ENCODE peak calls at places on chromosome 18, in seven cellular contexts. One of them, this sample, is unnamed.

GRCh38 chr18:76524900-76525698 is 30.1 kb upstream of the ZNF516 start:
- DNase-seq in GF-D8: no peak
- DNase-seq in DND-41: no peak
- DNase-seq in activated naive CD8-positive, alpha-beta T cell treated with anti-CD3 and anti-CD28 coated beads for 36 hours: no peak
- DNase-seq in activated CD8-positive, alpha-beta memory T cell treated with anti-CD3 and anti-CD28 coated beads for 1 hour: no peak
- DNase-seq in cardiac septum: no peak
- DNase-seq in stimulated activated CD4-positive, alpha-beta T cell treated with anti-CD3 and anti-CD28 coated beads, Interleukin-2, amount 100 ng/mL, for 4 hours: no peak
- DNase-seq in this sample: no peak

GRCh38 chr18:42925036-42925435 is 190.4 kb downstream of the RIT2 start:
- DNase-seq in stimulated activated CD4-positive, alpha-beta T cell treated with anti-CD3 and anti-CD28 coated beads, Interleukin-2, amount 100 ng/mL, for 4 hours: no peak
- DNase-seq in activated naive CD8-positive, alpha-beta T cell treated with anti-CD3 and anti-CD28 coated beads for 36 hours: no peak
- DNase-seq in GF-D8: no peak
- DNase-seq in activated CD8-positive, alpha-beta memory T cell treated with anti-CD3 and anti-CD28 coated beads for 1 hour: no peak
- DNase-seq in DND-41: no peak
- DNase-seq in cardiac septum: no peak
- DNase-seq in this sample: no peak

GRCh38 chr18:31680836-31681568 is 3.4 kb downstream of the B4GALT6 start:
- DNase-seq in activated CD8-positive, alpha-beta memory T cell treated with anti-CD3 and anti-CD28 coated beads for 1 hour: no peak
- DNase-seq in DND-41: peak; percentile 33
- DNase-seq in activated naive CD8-positive, alpha-beta T cell treated with anti-CD3 and anti-CD28 coated beads for 36 hours: no peak
- DNase-seq in stimulated activated CD4-positive, alpha-beta T cell treated with anti-CD3 and anti-CD28 coated beads, Interleukin-2, amount 100 ng/mL, for 4 hours: no peak
- DNase-seq in cardiac septum: no peak
- DNase-seq in GF-D8: no peak
- DNase-seq in this sample: peak; percentile 18

GRCh38 chr18:77054606-77055428 is 77.8 kb downstream of the MBP start:
- DNase-seq in cardiac septum: peak; percentile 92
- DNase-seq in activated CD8-positive, alpha-beta memory T cell treated with anti-CD3 and anti-CD28 coated beads for 1 hour: peak; percentile 56
- DNase-seq in GF-D8: peak; percentile 100
- DNase-seq in stimulated activated CD4-positive, alpha-beta T cell treated with anti-CD3 and anti-CD28 coated beads, Interleukin-2, amount 100 ng/mL, for 4 hours: peak; percentile 57
- DNase-seq in activated naive CD8-positive, alpha-beta T cell treated with anti-CD3 and anti-CD28 coated beads for 36 hours: peak; percentile 81
- DNase-seq in DND-41: peak; percentile 96
- DNase-seq in this sample: peak; percentile 97

GRCh38 chr18:66534110-66534509 is 69.8 kb downstream of the CDH19 start:
- DNase-seq in GF-D8: no peak
- DNase-seq in cardiac septum: no peak
- DNase-seq in activated naive CD8-positive, alpha-beta T cell treated with anti-CD3 and anti-CD28 coated beads for 36 hours: no peak
- DNase-seq in DND-41: no peak
- DNase-seq in activated CD8-positive, alpha-beta memory T cell treated with anti-CD3 and anti-CD28 coated beads for 1 hour: no peak
- DNase-seq in stimulated activated CD4-positive, alpha-beta T cell treated with anti-CD3 and anti-CD28 coated beads, Interleukin-2, amount 100 ng/mL, for 4 hours: no peak
- DNase-seq in this sample: no peak

GRCh38 chr18:77013777-77014525 is 118.6 kb downstream of the MBP start:
- DNase-seq in GF-D8: peak; percentile 64
- DNase-seq in stimulated activated CD4-positive, alpha-beta T cell treated with anti-CD3 and anti-CD28 coated beads, Interleukin-2, amount 100 ng/mL, for 4 hours: no peak
- DNase-seq in activated naive CD8-positive, alpha-beta T cell treated with anti-CD3 and anti-CD28 coated beads for 36 hours: no peak
- DNase-seq in cardiac septum: peak; percentile 83
- DNase-seq in activated CD8-positive, alpha-beta memory T cell treated with anti-CD3 and anti-CD28 coated beads for 1 hour: no peak
- DNase-seq in DND-41: no peak
- DNase-seq in this sample: no peak

GRCh38 chr18:58232674-58233073 is 188.6 kb downstream of the NEDD4L start:
- DNase-seq in cardiac septum: no peak
- DNase-seq in activated naive CD8-positive, alpha-beta T cell treated with anti-CD3 and anti-CD28 coated beads for 36 hours: no peak
- DNase-seq in activated CD8-positive, alpha-beta memory T cell treated with anti-CD3 and anti-CD28 coated beads for 1 hour: no peak
- DNase-seq in GF-D8: no peak
- DNase-seq in DND-41: no peak
- DNase-seq in stimulated activated CD4-positive, alpha-beta T cell treated with anti-CD3 and anti-CD28 coated beads, Interleukin-2, amount 100 ng/mL, for 4 hours: no peak
- DNase-seq in this sample: no peak

GRCh38 chr18:25886283-25886682 is 204.1 kb downstream of the SS18 start:
- DNase-seq in DND-41: no peak
- DNase-seq in cardiac septum: no peak
- DNase-seq in activated naive CD8-positive, alpha-beta T cell treated with anti-CD3 and anti-CD28 coated beads for 36 hours: no peak
- DNase-seq in activated CD8-positive, alpha-beta memory T cell treated with anti-CD3 and anti-CD28 coated beads for 1 hour: no peak
- DNase-seq in GF-D8: no peak
- DNase-seq in stimulated activated CD4-positive, alpha-beta T cell treated with anti-CD3 and anti-CD28 coated beads, Interleukin-2, amount 100 ng/mL, for 4 hours: no peak
- DNase-seq in this sample: no peak

GRCh38 chr18:48238206-48238605 is 171.0 kb downstream of the ZBTB7C start:
- DNase-seq in GF-D8: no peak
- DNase-seq in DND-41: no peak
- DNase-seq in stimulated activated CD4-positive, alpha-beta T cell treated with anti-CD3 and anti-CD28 coated beads, Interleukin-2, amount 100 ng/mL, for 4 hours: no peak
- DNase-seq in activated CD8-positive, alpha-beta memory T cell treated with anti-CD3 and anti-CD28 coated beads for 1 hour: no peak
- DNase-seq in activated naive CD8-positive, alpha-beta T cell treated with anti-CD3 and anti-CD28 coated beads for 36 hours: no peak
- DNase-seq in cardiac septum: no peak
- DNase-seq in this sample: no peak

GRCh38 chr18:35141567-35142269 is 99.1 kb upstream of the ZNF397 start:
- DNase-seq in GF-D8: no peak
- DNase-seq in DND-41: no peak
- DNase-seq in cardiac septum: no peak
- DNase-seq in stimulated activated CD4-positive, alpha-beta T cell treated with anti-CD3 and anti-CD28 coated beads, Interleukin-2, amount 100 ng/mL, for 4 hours: no peak
- DNase-seq in activated CD8-positive, alpha-beta memory T cell treated with anti-CD3 and anti-CD28 coated beads for 1 hour: no peak
- DNase-seq in activated naive CD8-positive, alpha-beta T cell treated with anti-CD3 and anti-CD28 coated beads for 36 hours: no peak
- DNase-seq in this sample: no peak

GRCh38 chr18:54742654-54743053 is 85.6 kb upstream of the RAB27B start:
- DNase-seq in activated naive CD8-positive, alpha-beta T cell treated with anti-CD3 and anti-CD28 coated beads for 36 hours: no peak
- DNase-seq in cardiac septum: no peak
- DNase-seq in DND-41: no peak
- DNase-seq in activated CD8-positive, alpha-beta memory T cell treated with anti-CD3 and anti-CD28 coated beads for 1 hour: no peak
- DNase-seq in stimulated activated CD4-positive, alpha-beta T cell treated with anti-CD3 and anti-CD28 coated beads, Interleukin-2, amount 100 ng/mL, for 4 hours: no peak
- DNase-seq in GF-D8: no peak
- DNase-seq in this sample: no peak

GRCh38 chr18:39596891-39597290 is 2031.3 kb upstream of the CELF4 start:
- DNase-seq in cardiac septum: no peak
- DNase-seq in GF-D8: peak; percentile 77
- DNase-seq in stimulated activated CD4-positive, alpha-beta T cell treated with anti-CD3 and anti-CD28 coated beads, Interleukin-2, amount 100 ng/mL, for 4 hours: no peak
- DNase-seq in DND-41: no peak
- DNase-seq in activated CD8-positive, alpha-beta memory T cell treated with anti-CD3 and anti-CD28 coated beads for 1 hour: no peak
- DNase-seq in activated naive CD8-positive, alpha-beta T cell treated with anti-CD3 and anti-CD28 coated beads for 36 hours: no peak
- DNase-seq in this sample: no peak

GRCh38 chr18:36328916-36329315 is 31.4 kb downstream of the FHOD3 start:
- DNase-seq in activated naive CD8-positive, alpha-beta T cell treated with anti-CD3 and anti-CD28 coated beads for 36 hours: no peak
- DNase-seq in stimulated activated CD4-positive, alpha-beta T cell treated with anti-CD3 and anti-CD28 coated beads, Interleukin-2, amount 100 ng/mL, for 4 hours: no peak
- DNase-seq in GF-D8: no peak
- DNase-seq in DND-41: no peak
- DNase-seq in activated CD8-positive, alpha-beta memory T cell treated with anti-CD3 and anti-CD28 coated beads for 1 hour: no peak
- DNase-seq in cardiac septum: no peak
- DNase-seq in this sample: no peak

GRCh38 chr18:21110667-21111350 is 804 bp downstream of the ROCK1 start:
- DNase-seq in DND-41: peak; percentile 80
- DNase-seq in GF-D8: peak; percentile 69
- DNase-seq in activated naive CD8-positive, alpha-beta T cell treated with anti-CD3 and anti-CD28 coated beads for 36 hours: peak; percentile 70
- DNase-seq in stimulated activated CD4-positive, alpha-beta T cell treated with anti-CD3 and anti-CD28 coated beads, Interleukin-2, amount 100 ng/mL, for 4 hours: peak; percentile 43
- DNase-seq in cardiac septum: peak; percentile 88
- DNase-seq in activated CD8-positive, alpha-beta memory T cell treated with anti-CD3 and anti-CD28 coated beads for 1 hour: peak; percentile 22
- DNase-seq in this sample: peak; percentile 70

GRCh38 chr18:36867056-36867455 is 38.1 kb downstream of the KIAA1328 start:
- DNase-seq in activated naive CD8-positive, alpha-beta T cell treated with anti-CD3 and anti-CD28 coated beads for 36 hours: no peak
- DNase-seq in stimulated activated CD4-positive, alpha-beta T cell treated with anti-CD3 and anti-CD28 coated beads, Interleukin-2, amount 100 ng/mL, for 4 hours: no peak
- DNase-seq in GF-D8: no peak
- DNase-seq in DND-41: no peak
- DNase-seq in cardiac septum: no peak
- DNase-seq in activated CD8-positive, alpha-beta memory T cell treated with anti-CD3 and anti-CD28 coated beads for 1 hour: no peak
- DNase-seq in this sample: no peak

GRCh38 chr18:31718386-31718785 is 34.0 kb upstream of the B4GALT6 start:
- DNase-seq in activated CD8-positive, alpha-beta memory T cell treated with anti-CD3 and anti-CD28 coated beads for 1 hour: no peak
- DNase-seq in stimulated activated CD4-positive, alpha-beta T cell treated with anti-CD3 and anti-CD28 coated beads, Interleukin-2, amount 100 ng/mL, for 4 hours: no peak
- DNase-seq in activated naive CD8-positive, alpha-beta T cell treated with anti-CD3 and anti-CD28 coated beads for 36 hours: no peak
- DNase-seq in DND-41: no peak
- DNase-seq in cardiac septum: no peak
- DNase-seq in GF-D8: no peak
- DNase-seq in this sample: no peak

GRCh38 chr18:9226463-9226862 is 89.9 kb downstream of the ANKRD12 start:
- DNase-seq in cardiac septum: no peak
- DNase-seq in DND-41: no peak
- DNase-seq in activated naive CD8-positive, alpha-beta T cell treated with anti-CD3 and anti-CD28 coated beads for 36 hours: no peak
- DNase-seq in GF-D8: no peak
- DNase-seq in activated CD8-positive, alpha-beta memory T cell treated with anti-CD3 and anti-CD28 coated beads for 1 hour: no peak
- DNase-seq in stimulated activated CD4-positive, alpha-beta T cell treated with anti-CD3 and anti-CD28 coated beads, Interleukin-2, amount 100 ng/mL, for 4 hours: no peak
- DNase-seq in this sample: no peak

GRCh38 chr18:52992041-52992440 is 652.0 kb downstream of the DCC start:
- DNase-seq in activated CD8-positive, alpha-beta memory T cell treated with anti-CD3 and anti-CD28 coated beads for 1 hour: no peak
- DNase-seq in stimulated activated CD4-positive, alpha-beta T cell treated with anti-CD3 and anti-CD28 coated beads, Interleukin-2, amount 100 ng/mL, for 4 hours: no peak
- DNase-seq in GF-D8: no peak
- DNase-seq in activated naive CD8-positive, alpha-beta T cell treated with anti-CD3 and anti-CD28 coated beads for 36 hours: no peak
- DNase-seq in DND-41: no peak
- DNase-seq in cardiac septum: no peak
- DNase-seq in this sample: peak; percentile 63

GRCh38 chr18:78507217-78507616 is 472.4 kb upstream of the SALL3 start:
- DNase-seq in activated naive CD8-positive, alpha-beta T cell treated with anti-CD3 and anti-CD28 coated beads for 36 hours: no peak
- DNase-seq in stimulated activated CD4-positive, alpha-beta T cell treated with anti-CD3 and anti-CD28 coated beads, Interleukin-2, amount 100 ng/mL, for 4 hours: no peak
- DNase-seq in cardiac septum: no peak
- DNase-seq in GF-D8: no peak
- DNase-seq in DND-41: no peak
- DNase-seq in activated CD8-positive, alpha-beta memory T cell treated with anti-CD3 and anti-CD28 coated beads for 1 hour: no peak
- DNase-seq in this sample: no peak

GRCh38 chr18:74625157-74625556 is 27.5 kb downstream of the ZNF407 start:
- DNase-seq in GF-D8: no peak
- DNase-seq in DND-41: no peak
- DNase-seq in cardiac septum: no peak
- DNase-seq in stimulated activated CD4-positive, alpha-beta T cell treated with anti-CD3 and anti-CD28 coated beads, Interleukin-2, amount 100 ng/mL, for 4 hours: no peak
- DNase-seq in activated CD8-positive, alpha-beta memory T cell treated with anti-CD3 and anti-CD28 coated beads for 1 hour: no peak
- DNase-seq in activated naive CD8-positive, alpha-beta T cell treated with anti-CD3 and anti-CD28 coated beads for 36 hours: no peak
- DNase-seq in this sample: peak; percentile 21

GRCh38 chr18:26981373-26982082 is 116.0 kb upstream of the AQP4 start:
- DNase-seq in DND-41: no peak
- DNase-seq in cardiac septum: no peak
- DNase-seq in activated CD8-positive, alpha-beta memory T cell treated with anti-CD3 and anti-CD28 coated beads for 1 hour: no peak
- DNase-seq in GF-D8: no peak
- DNase-seq in stimulated activated CD4-positive, alpha-beta T cell treated with anti-CD3 and anti-CD28 coated beads, Interleukin-2, amount 100 ng/mL, for 4 hours: no peak
- DNase-seq in activated naive CD8-positive, alpha-beta T cell treated with anti-CD3 and anti-CD28 coated beads for 36 hours: no peak
- DNase-seq in this sample: no peak

This sample was measured in Kasumi-1.